ENCODE peak calls at places on chromosome 15, in six cellular contexts. One of them, this sample, is unnamed.

GRCh38 chr15:70528270-70528706 is 235.1 kb downstream of the UACA start:
- DNase-seq in T-helper 17 cell: peak
- DNase-seq in upper lobe of right lung: no peak
- DNase-seq in NCI-H1436: no peak
- DNase-seq in hepatocyte: peak
- DNase-seq in ecto neural progenitor cell: peak
- DNase-seq in this sample: peak

GRCh38 chr15:25802285-25802830 is 60.8 kb downstream of the ATP10A start:
- DNase-seq in NCI-H1436: no peak
- DNase-seq in upper lobe of right lung: peak
- DNase-seq in ecto neural progenitor cell: no peak
- DNase-seq in T-helper 17 cell: no peak
- DNase-seq in hepatocyte: no peak
- DNase-seq in this sample: no peak

GRCh38 chr15:89805241-89806216 is 9.1 kb downstream of the ANPEP start:
- DNase-seq in T-helper 17 cell: no peak
- DNase-seq in NCI-H1436: no peak
- DNase-seq in ecto neural progenitor cell: no peak
- DNase-seq in upper lobe of right lung: no peak
- DNase-seq in hepatocyte: no peak
- DNase-seq in this sample: no peak

GRCh38 chr15:69074011-69074842 is 59.7 kb downstream of the NOX5 start:
- DNase-seq in NCI-H1436: peak
- DNase-seq in hepatocyte: peak
- DNase-seq in upper lobe of right lung: peak
- DNase-seq in T-helper 17 cell: no peak
- DNase-seq in ecto neural progenitor cell: peak
- DNase-seq in this sample: no peak

GRCh38 chr15:45181491-45182285 is 6.1 kb downstream of the SHF start:
- DNase-seq in T-helper 17 cell: no peak
- DNase-seq in NCI-H1436: no peak
- DNase-seq in upper lobe of right lung: no peak
- DNase-seq in ecto neural progenitor cell: no peak
- DNase-seq in hepatocyte: no peak
- DNase-seq in this sample: peak

GRCh38 chr15:64740361-64741170 is 34.8 kb downstream of the RBPMS2 start:
- DNase-seq in ecto neural progenitor cell: no peak
- DNase-seq in NCI-H1436: peak
- DNase-seq in hepatocyte: peak
- DNase-seq in upper lobe of right lung: peak
- DNase-seq in T-helper 17 cell: no peak
- DNase-seq in this sample: peak

GRCh38 chr15:67569668-67570067 is 27.2 kb downstream of the MAP2K5 start:
- DNase-seq in hepatocyte: no peak
- DNase-seq in upper lobe of right lung: no peak
- DNase-seq in NCI-H1436: no peak
- DNase-seq in ecto neural progenitor cell: no peak
- DNase-seq in T-helper 17 cell: no peak
- DNase-seq in this sample: no peak

GRCh38 chr15:88912500-88912921 is 668 bp downstream of the MFGE8 start:
- DNase-seq in ecto neural progenitor cell: no peak
- DNase-seq in NCI-H1436: no peak
- DNase-seq in hepatocyte: peak
- DNase-seq in upper lobe of right lung: no peak
- DNase-seq in T-helper 17 cell: no peak
- DNase-seq in this sample: no peak

GRCh38 chr15:26945046-26945445 is 25.9 kb upstream of the GABRG3 start:
- DNase-seq in hepatocyte: no peak
- DNase-seq in ecto neural progenitor cell: no peak
- DNase-seq in upper lobe of right lung: no peak
- DNase-seq in T-helper 17 cell: no peak
- DNase-seq in NCI-H1436: no peak
- DNase-seq in this sample: no peak

GRCh38 chr15:70088887-70089691 is 8.6 kb downstream of the TLE3 start:
- DNase-seq in hepatocyte: peak
- DNase-seq in T-helper 17 cell: no peak
- DNase-seq in ecto neural progenitor cell: no peak
- DNase-seq in upper lobe of right lung: no peak
- DNase-seq in NCI-H1436: no peak
- DNase-seq in this sample: no peak

GRCh38 chr15:28002136-28002861 is 96.8 kb downstream of the OCA2 start:
- DNase-seq in T-helper 17 cell: no peak
- DNase-seq in ecto neural progenitor cell: no peak
- DNase-seq in hepatocyte: no peak
- DNase-seq in NCI-H1436: no peak
- DNase-seq in upper lobe of right lung: no peak
- DNase-seq in this sample: no peak

GRCh38 chr15:31267161-31268107 is 59.2 kb upstream of the KLF13 start:
- DNase-seq in NCI-H1436: no peak
- DNase-seq in ecto neural progenitor cell: peak
- DNase-seq in hepatocyte: no peak
- DNase-seq in upper lobe of right lung: peak
- DNase-seq in T-helper 17 cell: no peak
- DNase-seq in this sample: no peak

GRCh38 chr15:77944002-77944867 is 133.3 kb downstream of the TBC1D2B start:
- DNase-seq in upper lobe of right lung: peak
- DNase-seq in NCI-H1436: peak
- DNase-seq in ecto neural progenitor cell: peak
- DNase-seq in hepatocyte: peak
- DNase-seq in T-helper 17 cell: peak
- DNase-seq in this sample: peak

GRCh38 chr15:75738647-75739325 is 26.1 kb upstream of the CSPG4 start:
- DNase-seq in hepatocyte: peak
- DNase-seq in T-helper 17 cell: peak
- DNase-seq in NCI-H1436: peak
- DNase-seq in upper lobe of right lung: peak
- DNase-seq in ecto neural progenitor cell: peak
- DNase-seq in this sample: peak

GRCh38 chr15:39752991-39753390 is 29.6 kb downstream of the FSIP1 start:
- DNase-seq in NCI-H1436: no peak
- DNase-seq in ecto neural progenitor cell: no peak
- DNase-seq in hepatocyte: no peak
- DNase-seq in upper lobe of right lung: no peak
- DNase-seq in T-helper 17 cell: no peak
- DNase-seq in this sample: no peak

GRCh38 chr15:100959066-100960050 is 40.2 kb downstream of the LRRK1 start:
- DNase-seq in T-helper 17 cell: no peak
- DNase-seq in NCI-H1436: no peak
- DNase-seq in ecto neural progenitor cell: no peak
- DNase-seq in hepatocyte: no peak
- DNase-seq in upper lobe of right lung: no peak
- DNase-seq in this sample: no peak